ENCODE peak calls at places on chromosomes 5 and 9, in nine cellular contexts. E is endothelial cell, Z is brain microvascular endothelial cell, T is spleen, D is HCT116, F is fibroblast of mammary gland, X is PC-9, Q is cardiac fibroblast, R is psoas muscle. P is an unnamed sample.

GRCh38 chr9:137454145-137454505 is 5.0 kb downstream of the NSMF start:
- DNase-seq in E (peak), Z (no peak), T (peak), D (no peak), F (no peak), X (no peak), Q (no peak), R (peak), P (peak)

GRCh38 chr5:36279054-36279698 is 22.5 kb downstream of the RANBP3L start:
- DNase-seq in E (no peak), Z (peak), T (no peak), D (no peak), F (peak), X (no peak), Q (peak), R (no peak), P (no peak)

GRCh38 chr5:133687212-133688051 is 75.1 kb upstream of the FSTL4 start:
- DNase-seq in E (no peak), Z (no peak), T (peak), D (no peak), F (no peak), X (no peak), Q (no peak), R (no peak), P (no peak)

GRCh38 chr5:124580925-124581821 is 165.3 kb downstream of the ZNF608 start:
- DNase-seq in E (peak), Z (peak), T (no peak), D (no peak), F (no peak), X (no peak), Q (no peak), R (no peak), P (peak)

GRCh38 chr5:166270712-166271111 is 2020.7 kb upstream of the WWC1 start:
- DNase-seq in E (no peak), Z (no peak), T (no peak), D (no peak), F (no peak), X (no peak), Q (no peak), R (no peak), P (no peak)

GRCh38 chr5:8843766-8844165 is 702.1 kb downstream of the SEMA5A start:
- DNase-seq in E (no peak), Z (peak), T (no peak), D (no peak), F (peak), X (no peak), Q (peak), R (no peak), P (no peak)

GRCh38 chr5:133996683-133997252 is 8.0 kb downstream of the VDAC1 start:
- DNase-seq in E (peak), Z (no peak), T (peak), D (no peak), F (no peak), X (no peak), Q (no peak), R (no peak), P (peak)

GRCh38 chr9:93906182-93906880 is 48.8 kb downstream of the BARX1 start:
- DNase-seq in E (no peak), Z (no peak), T (peak), D (no peak), F (no peak), X (no peak), Q (no peak), R (no peak), P (no peak)

GRCh38 chr5:175680020-175680419 is 22.1 kb downstream of the HRH2 start:
- DNase-seq in E (no peak), Z (no peak), T (peak), D (no peak), F (no peak), X (no peak), Q (no peak), R (no peak), P (no peak)

DNA sequence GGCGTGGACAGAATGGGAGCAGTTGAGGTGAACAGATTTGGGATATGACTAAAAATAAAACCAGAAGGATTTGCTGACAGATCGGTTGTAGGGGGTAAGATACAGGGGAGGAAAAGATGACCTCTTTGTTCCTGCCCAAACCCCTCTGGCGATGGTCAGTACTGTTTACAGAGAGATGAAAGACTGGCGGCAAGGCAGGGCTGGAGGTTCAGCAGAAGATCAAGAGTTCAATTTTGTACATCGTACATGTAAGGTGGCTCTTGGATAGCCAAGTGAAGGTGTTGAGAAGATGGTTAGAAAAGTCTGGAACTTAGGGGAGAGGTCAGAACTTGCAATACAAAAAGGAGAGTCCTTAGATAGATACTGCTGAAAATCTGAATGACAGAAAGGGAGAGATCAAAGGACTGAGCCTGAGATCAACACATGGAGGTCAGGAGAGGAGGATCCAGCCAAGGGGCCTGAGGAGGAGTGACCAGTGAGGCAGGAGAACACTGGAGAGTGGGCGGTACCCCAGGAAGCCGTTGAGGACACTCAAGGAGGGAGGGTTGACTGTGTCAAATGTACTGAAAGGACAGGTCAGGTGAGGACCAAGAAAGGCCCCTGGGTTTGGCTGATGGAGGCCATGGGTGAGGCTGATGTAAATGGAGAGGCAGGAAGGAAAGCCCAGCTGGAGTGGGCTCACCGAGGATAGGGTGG is 7.1 kb downstream of the IL4 start:
- DNase-seq in E (no peak), Z (no peak), T (peak), D (no peak), F (no peak), X (no peak), Q (no peak), R (no peak), P (no peak)
- TF ChIP-seq CTCF in E (no peak), Z (no peak), T (no peak), D (no peak), F (no peak), X (no peak), Q (no peak), R (no peak), P (no peak)

GRCh38 chr9:37972346-37972745 is 68.4 kb upstream of the SLC25A51 start:
- DNase-seq in E (no peak), Z (no peak), T (peak), D (no peak), F (no peak), X (no peak), Q (no peak), R (no peak), P (no peak)
- TF ChIP-seq CTCF in E (no peak), Z (peak), T (no peak), D (peak), F (peak), X (no peak), Q (peak), R (no peak), P (peak)

DNA sequence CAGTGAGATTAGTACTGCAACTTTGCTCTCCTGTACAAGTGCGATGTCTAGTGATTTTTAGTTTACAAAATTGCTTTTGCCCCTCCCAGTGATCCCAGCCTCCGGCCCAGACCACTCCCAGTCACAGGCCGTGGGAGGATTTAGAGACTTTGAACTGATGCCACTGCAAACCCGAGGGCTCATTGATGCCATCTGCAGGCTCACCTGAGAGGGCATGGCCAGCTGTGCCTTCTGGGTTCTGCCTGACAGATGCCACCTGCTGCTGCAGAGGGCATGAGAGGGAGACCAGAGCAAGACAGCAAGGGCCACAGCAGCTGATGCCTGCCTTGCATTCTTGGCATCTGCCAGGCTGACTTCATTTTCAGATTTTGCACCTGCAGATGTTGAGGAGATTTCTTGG is 593.8 kb downstream of the CDK5RAP2 start:
- DNase-seq in E (no peak), Z (no peak), T (no peak), D (no peak), F (no peak), X (no peak), Q (no peak), R (no peak), P (no peak)
- TF ChIP-seq CTCF in E (no peak), Z (no peak), T (no peak), D (peak), F (no peak), X (no peak), Q (no peak), R (no peak), P (no peak)

DNA sequence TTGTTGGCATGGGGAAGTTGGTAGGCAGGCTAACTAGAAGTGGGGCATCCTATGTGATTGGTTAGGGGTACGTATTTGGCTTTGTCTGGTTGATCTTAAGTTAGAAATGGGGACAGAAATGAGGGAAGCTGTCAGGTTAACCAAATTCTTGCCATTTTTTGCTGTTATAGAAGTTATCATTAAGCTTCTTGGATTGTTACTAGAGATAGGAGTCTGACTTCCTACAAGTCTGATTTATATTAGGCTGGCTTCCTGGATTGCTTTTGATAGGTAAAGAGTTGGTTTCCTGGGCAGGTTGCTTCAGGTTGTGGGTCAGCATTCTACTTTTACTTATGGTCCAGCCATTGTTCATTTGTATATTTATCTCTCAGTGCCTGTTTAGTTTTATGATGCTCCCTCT is 216.9 kb downstream of the TLE4 start:
- DNase-seq in E (no peak), Z (no peak), T (no peak), D (no peak), F (no peak), X (no peak), Q (no peak), R (no peak), P (no peak)
- TF ChIP-seq CTCF in E (no peak), Z (no peak), T (no peak), D (no peak), F (no peak), X (no peak), Q (no peak), R (no peak), P (no peak)

DNA sequence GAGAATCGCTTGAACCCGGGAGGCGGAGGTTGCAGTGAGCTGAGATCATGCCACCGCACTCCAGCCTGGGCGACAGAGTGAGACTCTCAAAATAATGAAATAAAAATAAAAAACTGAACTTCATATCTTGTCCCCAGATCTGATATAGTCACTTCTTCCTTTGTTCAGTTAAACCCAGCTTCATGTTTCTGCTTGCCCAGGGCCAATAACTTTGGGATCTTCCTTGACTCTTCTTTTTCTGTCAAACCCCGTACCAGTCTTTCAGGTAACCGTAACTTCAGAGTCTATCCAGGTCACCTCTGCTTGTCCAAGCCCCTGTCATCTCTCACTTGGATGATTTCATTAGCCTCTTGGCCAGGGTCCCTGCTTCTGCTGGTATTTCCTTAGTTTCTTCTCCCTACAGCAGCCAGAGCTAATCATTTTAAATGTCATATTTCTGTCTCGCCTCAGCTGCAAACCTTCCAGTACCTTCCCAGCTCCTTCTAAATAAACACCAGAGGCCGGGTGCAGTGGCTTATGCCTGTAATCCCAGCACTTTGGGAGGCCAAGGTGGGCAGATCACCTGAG is 19.7 kb upstream of the ABL1 start:
- DNase-seq in E (no peak), Z (no peak), T (no peak), D (no peak), F (no peak), X (no peak), Q (no peak), R (no peak), P (no peak)
- TF ChIP-seq CTCF in E (no peak), Z (no peak), T (no peak), D (no peak), F (no peak), X (no peak), Q (no peak), R (no peak), P (no peak)

GRCh38 chr5:61330879-61331406 is 1.1 kb upstream of the ZSWIM6 start:
- DNase-seq in E (peak), Z (no peak), T (peak), D (no peak), F (peak), X (peak), Q (peak), R (peak), P (peak)
- TF ChIP-seq CTCF in E (peak), Z (peak), T (peak), D (peak), F (peak), X (peak), Q (peak), R (peak), P (no peak)

GRCh38 chr5:1899201-1899600 is 16.5 kb upstream of the IRX4 start:
- DNase-seq in E (no peak), Z (no peak), T (peak), D (no peak), F (no peak), X (no peak), Q (no peak), R (no peak), P (no peak)

GRCh38 chr5:1897816-1898450 is 15.2 kb upstream of the IRX4 start:
- DNase-seq in E (no peak), Z (no peak), T (peak), D (no peak), F (no peak), X (no peak), Q (no peak), R (no peak), P (no peak)

GRCh38 chr5:1895771-1896420 is 13.2 kb upstream of the IRX4 start:
- DNase-seq in E (no peak), Z (no peak), T (peak), D (no peak), F (no peak), X (no peak), Q (no peak), R (no peak), P (no peak)

GRCh38 chr5:1897386-1897785 is 14.7 kb upstream of the IRX4 start:
- DNase-seq in E (no peak), Z (no peak), T (peak), D (no peak), F (no peak), X (no peak), Q (no peak), R (no peak), P (no peak)

DNA sequence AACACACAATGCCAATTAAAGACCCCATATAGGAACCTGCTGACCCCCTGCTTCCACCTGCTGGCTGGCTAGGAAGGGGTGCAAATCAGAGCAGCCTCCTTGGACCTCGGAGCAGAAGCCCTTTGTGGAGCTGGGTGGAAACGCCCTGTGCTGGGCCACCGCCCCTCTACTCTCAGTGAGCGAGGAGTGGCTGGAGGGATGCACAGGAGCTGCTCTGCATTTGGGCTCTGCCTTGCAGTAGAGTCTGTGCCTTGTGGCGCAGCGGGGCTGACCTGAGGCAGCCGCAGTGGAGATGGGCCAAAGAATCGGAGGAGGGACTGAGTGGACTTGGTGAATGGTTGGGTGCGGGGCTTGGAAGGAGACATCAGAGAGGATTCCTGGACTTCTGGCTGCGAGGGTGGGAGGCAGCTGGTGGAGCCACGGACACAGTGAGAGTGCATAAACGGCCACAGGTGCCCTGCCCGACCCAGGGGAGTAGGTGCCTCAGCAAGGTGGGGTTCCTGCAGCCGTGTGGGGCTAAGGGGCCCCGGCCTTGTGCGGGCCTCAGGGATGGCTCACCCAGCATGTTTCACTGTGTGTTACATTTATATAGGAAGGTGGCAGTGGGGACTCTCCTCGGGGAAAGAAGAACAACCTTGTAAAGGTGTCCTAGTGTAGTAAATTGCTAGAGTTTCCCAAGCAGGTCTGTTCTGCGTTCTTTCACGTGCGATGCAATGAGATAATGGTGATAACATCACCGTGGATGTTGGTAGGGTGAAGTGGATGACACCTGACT is 14.1 kb upstream of the IRX4 start:
- DNase-seq in E (no peak), Z (no peak), T (peak), D (no peak), F (no peak), X (no peak), Q (no peak), R (no peak), P (no peak)
- TF ChIP-seq CTCF in E (no peak), Z (no peak), T (no peak), D (no peak), F (no peak), X (no peak), Q (no peak), R (no peak), P (no peak)

GRCh38 chr5:136374003-136374402 is 8.7 kb upstream of the TRPC7 start:
- DNase-seq in E (peak), Z (peak), T (no peak), D (no peak), F (peak), X (peak), Q (peak), R (no peak), P (no peak)
- TF ChIP-seq CTCF in E (no peak), Z (no peak), T (no peak), D (peak), F (peak), X (peak), Q (peak), R (no peak), P (no peak)

P was measured in nephron progenitor cell.